ENCODE peak calls at places on chromosomes 6 and 20, in four cellular contexts. X, Q, P and N are unnamed samples.
A peak's percentile ranks its signal among the peaks of the same experiment; 100 is the strongest.

GRCh38 chr20:846894-847278 is 13.4 kb downstream of the FAM110A start:
- DNase-seq in X (no peak), Q (no peak), P (no peak), N (peak; percentile 86)

GRCh38 chr6:127690092-127690491 is 113.1 kb downstream of the C6orf58 start:
- DNase-seq in X (peak; percentile 19), Q (no peak), P (no peak), N (no peak)

GRCh38 chr20:44051661-44052000 is 135.4 kb downstream of the JPH2 start:
- DNase-seq in X (no peak), Q (no peak), P (no peak), N (no peak)

GRCh38 chr6:132479131-132479530 is 33.8 kb downstream of the STX7 start:
- DNase-seq in X (no peak), Q (no peak), P (no peak), N (no peak)

GRCh38 chr20:53879048-53879684 is 191.2 kb downstream of the BCAS1 start:
- DNase-seq in X (no peak), Q (no peak), P (no peak), N (peak; percentile 17)

GRCh38 chr6:11650297-11650696 is 112.7 kb downstream of the TMEM170B start:
- DNase-seq in X (peak; percentile 35), Q (no peak), P (no peak), N (no peak)

GRCh38 chr6:11609324-11610071 is 71.9 kb downstream of the TMEM170B start:
- DNase-seq in X (peak; percentile 89), Q (no peak), P (no peak), N (no peak)

GRCh38 chr6:77457720-77458349 is 5.5 kb downstream of the HTR1B start:
- DNase-seq in X (peak; percentile 78), Q (no peak), P (peak; percentile 24), N (no peak)

GRCh38 chr20:16589623-16590022 is 16.4 kb upstream of the KIF16B start:
- DNase-seq in X (no peak), Q (no peak), P (no peak), N (no peak)

GRCh38 chr6:83062225-83062624 is 3.4 kb downstream of the UBE3D start:
- DNase-seq in X (no peak), Q (no peak), P (no peak), N (no peak)

GRCh38 chr6:21185849-21186478 is 407.6 kb upstream of the SOX4 start:
- DNase-seq in X (no peak), Q (no peak), P (no peak), N (no peak)

GRCh38 chr6:11207199-11207968 is 25.1 kb downstream of the NEDD9 start:
- DNase-seq in X (peak; percentile 98), Q (no peak), P (no peak), N (no peak)

GRCh38 chr6:2877960-2878359 is 25.1 kb downstream of the SERPINB9 start:
- DNase-seq in X (no peak), Q (no peak), P (no peak), N (no peak)

GRCh38 chr6:14925025-14925595 is 320.8 kb upstream of the JARID2 start:
- DNase-seq in X (no peak), Q (no peak), P (no peak), N (no peak)

GRCh38 chr6:26646074-26646473 is 13.5 kb downstream of the ZNF322 start:
- DNase-seq in X (no peak), Q (no peak), P (no peak), N (no peak)

GRCh38 chr6:112752791-112753190 is 405.7 kb downstream of the RFPL4B start:
- DNase-seq in X (no peak), Q (no peak), P (no peak), N (no peak)

GRCh38 chr6:113854531-113855499 is 2.3 kb upstream of the MARCKS start:
- DNase-seq in X (peak; percentile 78), Q (peak; percentile 8), P (peak; percentile 42), N (no peak)

GRCh38 chr6:125858427-125859320 is 67.9 kb downstream of the NCOA7 start:
- DNase-seq in X (peak; percentile 83), Q (no peak), P (peak; percentile 40), N (peak; percentile 5)

GRCh38 chr6:125301435-125302391 is at the start of gene HDDC2:
- DNase-seq in X (peak; percentile 60), Q (peak; percentile 33), P (peak; percentile 89), N (peak; percentile 24)

GRCh38 chr6:3318226-3318625 is 59.5 kb downstream of the PSMG4 start:
- DNase-seq in X (no peak), Q (no peak), P (no peak), N (peak; percentile 53)

GRCh38 chr20:54221996-54222890 is 14.4 kb downstream of the PFDN4 start:
- DNase-seq in X (no peak), Q (no peak), P (no peak), N (no peak)

GRCh38 chr20:47191074-47191673 is 165.3 kb downstream of the ZMYND8 start:
- DNase-seq in X (no peak), Q (no peak), P (no peak), N (no peak)

GRCh38 chr20:32751309-32752020 is 8.2 kb upstream of the COMMD7 start:
- DNase-seq in X (no peak), Q (no peak), P (no peak), N (no peak)

GRCh38 chr20:32753731-32754130 is 8.5 kb upstream of the DNMT3B start:
- DNase-seq in X (no peak), Q (no peak), P (no peak), N (no peak)

GRCh38 chr20:32752021-32752457 is 8.8 kb upstream of the COMMD7 start:
- DNase-seq in X (no peak), Q (no peak), P (no peak), N (no peak)

GRCh38 chr20:32749914-32750637 is 6.8 kb upstream of the COMMD7 start:
- DNase-seq in X (no peak), Q (no peak), P (no peak), N (no peak)

DNA sequence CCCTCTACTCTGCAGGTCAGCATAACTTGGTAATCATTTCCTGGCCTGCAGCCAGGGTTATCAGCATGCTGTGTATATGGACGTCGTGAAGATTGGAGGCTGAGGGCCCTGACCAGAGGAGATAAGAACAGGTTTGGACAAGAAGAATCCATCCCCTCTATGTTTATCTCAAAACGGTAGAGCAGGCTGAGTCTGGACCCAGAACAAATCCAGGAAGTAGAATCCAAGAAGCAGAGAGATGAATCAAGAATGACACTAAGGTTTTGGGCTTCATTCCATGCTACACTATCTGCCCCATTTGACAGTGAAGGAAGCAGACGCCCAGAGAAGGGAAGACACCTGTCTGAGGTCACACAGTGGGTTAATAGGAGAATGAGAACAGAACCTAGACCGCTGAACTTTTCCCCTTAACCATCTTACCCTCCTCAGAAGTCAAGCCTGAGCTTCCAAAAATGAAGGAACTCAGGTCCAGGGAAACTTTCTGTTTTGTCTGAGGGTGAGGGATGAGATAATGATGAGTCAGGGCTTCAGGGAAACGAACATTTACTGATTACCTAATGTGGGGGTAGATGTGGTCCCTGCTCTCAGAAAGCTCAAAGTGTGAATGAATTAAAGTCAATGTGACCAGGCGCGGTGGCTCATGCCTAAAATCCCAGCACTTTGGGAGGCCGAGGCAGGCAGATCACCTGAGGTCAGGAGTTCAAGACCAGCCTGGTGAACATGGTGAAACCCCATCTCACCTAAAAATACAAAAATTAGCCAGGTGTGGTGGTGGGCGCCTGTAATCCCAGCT is 9.4 kb upstream of the COMMD7 start:
- DNase-seq in X (no peak), Q (no peak), P (peak; percentile 86), N (no peak)
- H3K4me1 ChIP-seq in X (peaks cover 31% of the 10 kb centered on the region), Q (no peaks in the 10 kb centered on the region), P (peaks cover 22% of the 10 kb centered on the region), N (no peaks in the 10 kb centered on the region)

DNA sequence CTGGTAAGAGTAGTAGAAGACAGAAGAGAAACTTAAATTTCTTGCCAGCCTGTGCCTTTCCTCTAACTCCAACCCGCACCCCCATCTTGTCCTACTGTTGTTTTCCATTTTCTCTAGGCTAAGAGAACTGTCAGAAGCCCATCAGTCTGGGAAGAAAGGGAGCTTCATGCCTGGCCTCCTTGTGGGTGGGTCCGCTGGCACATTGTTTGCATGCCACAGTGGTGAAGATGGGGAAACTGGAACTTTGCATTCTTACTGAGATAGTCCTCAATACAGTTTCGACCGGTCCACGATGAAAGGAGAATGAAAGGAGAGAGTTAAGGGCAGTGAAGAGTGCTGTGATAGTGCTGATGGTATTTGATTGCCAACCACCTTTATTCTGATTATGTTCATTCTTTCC is 103.1 kb downstream of the TCP11 start:
- DNase-seq in X (no peak), Q (no peak), P (no peak), N (no peak)
- H3K4me1 ChIP-seq in X (no peaks in the 10 kb centered on the region), Q (no peaks in the 10 kb centered on the region), P (no peaks in the 10 kb centered on the region), N (no peaks in the 10 kb centered on the region)

DNA sequence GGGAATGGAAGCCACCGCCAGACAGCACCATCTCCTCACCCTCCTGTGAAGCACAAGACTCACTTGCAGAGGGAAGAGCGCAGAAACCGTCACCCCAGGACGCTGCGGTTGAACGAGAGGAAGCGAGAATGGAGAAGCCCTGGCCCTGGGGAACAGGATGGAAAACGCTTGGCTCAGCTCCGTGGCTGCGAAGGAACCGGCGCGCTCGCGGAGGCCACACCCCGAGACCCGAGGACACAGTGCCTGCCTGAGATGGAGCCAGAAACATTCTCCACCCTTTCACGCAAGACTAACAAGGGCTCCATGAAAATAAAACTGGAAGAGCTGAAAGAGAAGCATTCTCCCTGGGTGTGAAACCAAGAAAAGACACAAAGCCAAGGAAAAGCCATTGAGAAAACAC is 25.3 kb upstream of the CHRNA4 start:
- DNase-seq in X (no peak), Q (no peak), P (no peak), N (no peak)
- H3K4me1 ChIP-seq in X (no peaks in the 10 kb centered on the region), Q (no peaks in the 10 kb centered on the region), P (peaks cover 5% of the 10 kb centered on the region), N (no peaks in the 10 kb centered on the region)

GRCh38 chr20:32359633-32360332 is 1.7 kb downstream of the ASXL1 start:
- DNase-seq in X (no peak), Q (no peak), P (no peak), N (peak; percentile 47)
- H3K4me1 ChIP-seq in X (peaks cover 59% of the 10 kb centered on the region), Q (peaks cover 43% of the 10 kb centered on the region), P (peaks cover 17% of the 10 kb centered on the region), N (peaks cover 86% of the 10 kb centered on the region)

DNA sequence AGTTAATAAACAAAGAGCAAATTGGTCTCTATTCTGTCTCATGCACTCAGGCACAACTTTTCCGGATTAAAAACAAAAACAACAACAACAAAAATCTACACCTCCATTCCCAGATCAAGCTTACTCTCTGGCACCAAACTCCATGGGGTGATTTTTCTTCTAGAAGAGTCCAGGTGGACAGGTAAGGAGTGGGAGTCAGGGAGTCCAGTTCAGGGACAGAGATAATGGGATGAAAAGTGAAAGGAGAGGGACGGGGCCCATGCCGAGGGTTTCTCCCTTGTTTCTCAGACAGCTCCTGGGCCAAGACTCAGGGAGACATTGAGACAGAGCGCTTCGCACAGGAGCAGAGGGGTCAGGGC is 437 bp upstream of the HLA-A start:
- DNase-seq in X (no peak), Q (no peak), P (no peak), N (no peak)
- H3K4me1 ChIP-seq in X (no peaks in the 10 kb centered on the region), Q (peaks cover 30% of the 10 kb centered on the region), P (peaks cover 7% of the 10 kb centered on the region), N (peaks cover 37% of the 10 kb centered on the region)

DNA sequence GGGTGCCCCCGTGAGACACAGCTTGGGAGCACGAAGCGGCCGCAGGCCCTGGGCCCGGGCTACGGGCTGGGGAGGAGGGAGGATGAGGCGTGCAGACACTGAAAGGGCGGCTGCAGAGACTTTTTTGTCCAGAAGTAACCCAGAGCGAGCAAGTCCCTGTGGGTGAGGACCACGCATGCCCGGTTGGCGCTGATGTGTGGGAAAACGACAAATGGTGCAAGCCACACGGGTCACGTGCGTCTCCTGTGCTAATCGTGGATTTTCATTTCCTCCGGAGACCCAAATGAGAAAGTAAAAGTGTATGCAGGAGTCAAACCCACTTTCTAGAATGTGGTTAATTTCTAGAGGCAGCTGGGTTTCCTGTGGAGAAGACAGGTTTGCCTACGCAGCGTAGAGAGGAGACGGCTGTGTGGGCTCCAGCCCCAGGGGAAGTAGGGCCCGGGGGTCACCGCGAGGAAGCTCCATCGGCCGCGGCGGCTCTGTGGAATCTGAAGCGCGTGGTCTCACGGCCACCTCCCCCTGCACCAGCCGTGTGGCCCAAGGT is 19.0 kb downstream of the DLL1 start:
- DNase-seq in X (no peak), Q (peak; percentile 52), P (no peak), N (peak; percentile 67)
- H3K4me1 ChIP-seq in X (no peaks in the 10 kb centered on the region), Q (peaks cover 21% of the 10 kb centered on the region), P (peaks cover 16% of the 10 kb centered on the region), N (peaks cover 19% of the 10 kb centered on the region)

GRCh38 chr20:37190354-37190753 is 11.0 kb upstream of the MROH8 start:
- DNase-seq in X (no peak), Q (no peak), P (no peak), N (no peak)
- H3K4me1 ChIP-seq in X (peaks cover 3% of the 10 kb centered on the region), Q (peaks cover 43% of the 10 kb centered on the region), P (peaks cover 2% of the 10 kb centered on the region), N (peaks cover 51% of the 10 kb centered on the region)